ENCODE peak calls at places on chromosomes 11 and 22, in four cellular contexts. One of them, this sample, is unnamed.

GRCh38 chr11:328012-328411 is 7.4 kb upstream of the IFITM3 start:
- DNase-seq in HepG2: no peak
- DNase-seq in GM12878: no peak
- DNase-seq in H1: no peak
- DNase-seq in this sample: no peak

GRCh38 chr11:129013737-129014475 is 71.2 kb upstream of the TP53AIP1 start:
- DNase-seq in HepG2: no peak
- DNase-seq in GM12878: no peak
- DNase-seq in H1: no peak
- DNase-seq in this sample: no peak

GRCh38 chr11:86459682-86460460 is 85.2 kb downstream of the CCDC81 start:
- DNase-seq in HepG2: peak; percentile 49
- DNase-seq in GM12878: no peak
- DNase-seq in H1: peak; percentile 29
- DNase-seq in this sample: no peak

GRCh38 chr11:5196067-5196466 is 4.4 kb downstream of the OR51V1 start:
- DNase-seq in HepG2: no peak
- DNase-seq in GM12878: no peak
- DNase-seq in H1: no peak
- DNase-seq in this sample: no peak

GRCh38 chr11:1194231-1194976 is 28.5 kb upstream of the MUC5B start:
- DNase-seq in HepG2: no peak
- DNase-seq in GM12878: no peak
- DNase-seq in H1: no peak
- DNase-seq in this sample: no peak

GRCh38 chr11:62544521-62545436 is 1.8 kb downstream of the AHNAK start:
- DNase-seq in HepG2: no peak
- DNase-seq in GM12878: no peak
- DNase-seq in H1: no peak
- DNase-seq in this sample: peak; percentile 33

GRCh38 chr11:116062526-116063171 is 558.4 kb upstream of the CADM1 start:
- DNase-seq in HepG2: no peak
- DNase-seq in GM12878: no peak
- DNase-seq in H1: no peak
- DNase-seq in this sample: no peak

GRCh38 chr11:61404641-61405040 is 12.3 kb downstream of the TMEM216 start:
- DNase-seq in HepG2: no peak
- DNase-seq in GM12878: no peak
- DNase-seq in H1: no peak
- DNase-seq in this sample: no peak

GRCh38 chr11:68912254-68912653 is 8.6 kb downstream of the IGHMBP2 start:
- DNase-seq in HepG2: no peak
- DNase-seq in GM12878: no peak
- DNase-seq in H1: no peak
- DNase-seq in this sample: no peak

GRCh38 chr11:61616443-61616842 is 35.6 kb upstream of the SYT7 start:
- DNase-seq in HepG2: no peak
- DNase-seq in GM12878: no peak
- DNase-seq in H1: no peak
- DNase-seq in this sample: no peak

GRCh38 chr11:6992457-6993431 is 27.4 kb downstream of the ZNF214 start:
- DNase-seq in HepG2: no peak
- DNase-seq in GM12878: no peak
- DNase-seq in H1: no peak
- DNase-seq in this sample: no peak

GRCh38 chr22:20795014-20795413 is 21.1 kb downstream of the SERPIND1 start:
- DNase-seq in HepG2: no peak
- DNase-seq in GM12878: no peak
- DNase-seq in H1: no peak
- DNase-seq in this sample: no peak

GRCh38 chr22:37515902-37516301 is 3.3 kb downstream of the CARD10 start:
- DNase-seq in HepG2: no peak
- DNase-seq in GM12878: no peak
- DNase-seq in H1: no peak
- DNase-seq in this sample: no peak

GRCh38 chr22:23538502-23538860 is 41.6 kb downstream of the IGLL1 start:
- DNase-seq in HepG2: no peak
- DNase-seq in GM12878: no peak
- DNase-seq in H1: no peak
- DNase-seq in this sample: no peak

GRCh38 chr11:29272019-29272654 is 744.7 kb downstream of the KCNA4 start:
- DNase-seq in HepG2: no peak
- DNase-seq in GM12878: no peak
- DNase-seq in H1: no peak
- DNase-seq in this sample: no peak

GRCh38 chr22:23091760-23092159 is 21.4 kb downstream of the GNAZ start:
- DNase-seq in HepG2: no peak
- DNase-seq in GM12878: no peak
- DNase-seq in H1: no peak
- DNase-seq in this sample: no peak

GRCh38 chr11:111447931-111448330 is 64.3 kb downstream of the BTG4 start:
- DNase-seq in HepG2: no peak
- DNase-seq in GM12878: no peak
- DNase-seq in H1: no peak
- DNase-seq in this sample: no peak

GRCh38 chr22:27088026-27088425 is 430.6 kb downstream of the MIAT start:
- DNase-seq in HepG2: no peak
- DNase-seq in GM12878: no peak
- DNase-seq in H1: no peak
- DNase-seq in this sample: no peak
- TF ChIP-seq SP1 in HepG2: no peak
- TF ChIP-seq SP1 in GM12878: no peak
- TF ChIP-seq SP1 in H1: no peak
- TF ChIP-seq SP1 in this sample: no peak

GRCh38 chr11:75768112-75768908 is at the start of gene DGAT2:
- DNase-seq in HepG2: peak; percentile 84
- DNase-seq in GM12878: peak; percentile 47
- DNase-seq in H1: peak; percentile 33
- DNase-seq in this sample: peak; percentile 91
- TF ChIP-seq SUZ12 in HepG2: no peak
- TF ChIP-seq SUZ12 in GM12878: no peak
- TF ChIP-seq SUZ12 in H1: no peak
- TF ChIP-seq SUZ12 in this sample: no peak

GRCh38 chr11:107198490-107199007 is 180.3 kb upstream of the GUCY1A2 start:
- DNase-seq in HepG2: no peak
- DNase-seq in GM12878: no peak
- DNase-seq in H1: no peak
- DNase-seq in this sample: no peak
- TF ChIP-seq SP1 in HepG2: no peak
- TF ChIP-seq SP1 in GM12878: no peak
- TF ChIP-seq SP1 in H1: no peak
- TF ChIP-seq SP1 in this sample: no peak

DNA sequence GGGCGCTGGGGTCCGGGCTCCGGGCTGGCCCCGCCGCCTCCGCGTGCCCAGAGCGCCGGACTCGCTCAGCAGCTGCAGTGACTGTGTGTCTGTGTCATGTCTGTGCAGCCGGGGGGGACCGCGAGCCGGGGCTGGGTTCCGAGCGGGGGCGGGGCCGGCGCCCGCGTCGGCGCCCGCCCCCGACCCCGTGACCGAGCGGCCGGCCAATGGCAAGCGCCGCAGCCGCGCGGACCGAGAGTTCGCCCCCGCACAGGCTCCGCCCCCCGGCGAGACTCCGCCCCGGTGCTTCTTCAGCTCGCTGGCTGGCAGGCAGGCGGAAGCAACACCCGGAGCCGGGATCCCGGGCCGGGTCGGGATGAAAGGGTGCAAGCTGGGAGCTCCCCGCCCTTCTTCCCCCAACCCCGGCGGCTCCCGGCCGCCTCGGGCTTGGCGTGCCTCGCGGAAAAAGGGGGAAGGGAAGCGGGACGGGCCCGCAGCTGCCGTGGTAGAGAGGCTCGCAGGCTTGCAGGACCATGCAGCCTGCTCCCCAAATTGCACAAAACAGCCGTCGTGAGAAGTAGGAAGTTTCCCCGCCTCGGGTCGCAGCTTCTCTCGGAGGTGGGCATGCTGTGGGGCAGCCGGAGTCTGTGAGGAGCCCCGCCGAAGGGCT is 775 bp upstream of the LARGE1 start:
- DNase-seq in HepG2: peak; percentile 86
- DNase-seq in GM12878: peak; percentile 43
- DNase-seq in H1: peak; percentile 88
- DNase-seq in this sample: peak; percentile 96
- TF ChIP-seq SUZ12 in HepG2: no peak
- TF ChIP-seq SUZ12 in GM12878: no peak
- TF ChIP-seq SUZ12 in H1: no peak
- TF ChIP-seq SUZ12 in this sample: no peak

GRCh38 chr11:26410967-26411366 is 79.0 kb downstream of the ANO3 start:
- DNase-seq in HepG2: no peak
- DNase-seq in GM12878: no peak
- DNase-seq in H1: no peak
- DNase-seq in this sample: no peak
- TF ChIP-seq SP1 in HepG2: no peak
- TF ChIP-seq SP1 in GM12878: no peak
- TF ChIP-seq SP1 in H1: no peak
- TF ChIP-seq SP1 in this sample: no peak

GRCh38 chr11:70109006-70109405 is 30.9 kb downstream of the ANO1 start:
- DNase-seq in HepG2: no peak
- DNase-seq in GM12878: no peak
- DNase-seq in H1: no peak
- DNase-seq in this sample: no peak

GRCh38 chr11:70112017-70112434 is 33.9 kb downstream of the ANO1 start:
- DNase-seq in HepG2: no peak
- DNase-seq in GM12878: no peak
- DNase-seq in H1: no peak
- DNase-seq in this sample: no peak

GRCh38 chr11:70109903-70110302 is 31.8 kb downstream of the ANO1 start:
- DNase-seq in HepG2: no peak
- DNase-seq in GM12878: no peak
- DNase-seq in H1: no peak
- DNase-seq in this sample: no peak

GRCh38 chr11:70110538-70111055 is 32.5 kb downstream of the ANO1 start:
- DNase-seq in HepG2: no peak
- DNase-seq in GM12878: no peak
- DNase-seq in H1: no peak
- DNase-seq in this sample: no peak

DNA sequence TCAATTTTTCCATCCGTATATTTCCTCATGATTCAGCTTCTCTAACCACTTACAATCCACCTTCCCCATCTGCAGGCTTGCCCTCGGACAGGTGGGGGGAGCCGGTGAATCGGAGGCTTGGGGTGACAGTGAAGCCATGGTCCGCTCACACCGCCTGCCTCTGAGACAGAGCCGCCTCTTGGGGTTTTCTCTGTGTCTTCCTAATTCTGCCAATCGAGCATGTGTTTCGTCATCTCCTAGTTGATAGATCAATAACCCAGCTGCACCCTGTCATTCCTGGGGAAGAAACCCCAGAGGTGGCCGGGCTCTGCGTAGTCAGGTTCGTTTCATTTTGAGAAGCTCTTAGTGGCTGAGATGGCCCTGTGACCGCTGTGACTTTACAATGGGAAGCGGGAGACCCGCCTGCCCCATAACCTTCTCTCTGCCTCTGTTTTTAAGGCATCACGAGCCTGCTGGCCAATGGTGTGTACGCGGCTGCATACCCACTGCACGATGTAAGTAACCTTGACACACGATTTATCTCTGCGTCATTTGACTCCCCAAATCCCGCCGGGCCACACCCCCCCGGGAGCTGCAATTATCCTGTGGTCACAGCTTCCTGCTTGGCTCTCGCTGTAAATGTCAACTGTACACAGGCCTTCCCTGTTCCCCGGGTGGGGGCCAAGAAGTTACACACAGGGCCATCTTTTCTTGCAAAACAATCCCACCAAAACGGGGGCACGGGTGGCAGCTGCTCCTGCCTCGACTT is 33.3 kb downstream of the ANO1 start:
- DNase-seq in HepG2: peak; percentile 5
- DNase-seq in GM12878: no peak
- DNase-seq in H1: no peak
- DNase-seq in this sample: peak; percentile 39
- TF ChIP-seq SUZ12 in HepG2: no peak
- TF ChIP-seq SUZ12 in GM12878: no peak
- TF ChIP-seq SUZ12 in H1: no peak
- TF ChIP-seq SUZ12 in this sample: no peak